ENCODE peak calls at places on chromosomes 5 and 9, in ten cellular contexts. F, M, X, I, A, O, N, E, S and Q are unnamed samples.

GRCh38 chr9:87445646-87446045 is 52.0 kb upstream of the DAPK1 start:
- DNase-seq in F (peak; percentile 43), M (peak; percentile 38), X (no peak), I (no peak), A (peak; percentile 71), O (no peak), N (peak; percentile 10), E (peak; percentile 44), S (peak; percentile 10), Q (no peak)

GRCh38 chr5:159175547-159175946 is 33.8 kb downstream of the RNF145 start:
- DNase-seq in F (peak; percentile 29), M (no peak), X (no peak), I (peak; percentile 58), A (no peak), O (no peak), N (no peak), E (no peak), S (no peak), Q (no peak)

GRCh38 chr9:96067004-96067403 is 191.5 kb downstream of the ERCC6L2 start:
- DNase-seq in F (no peak), M (peak; percentile 42), X (no peak), I (no peak), A (no peak), O (no peak), N (no peak), E (no peak), S (no peak), Q (no peak)

GRCh38 chr5:129459485-129460120 is 495 bp upstream of the ADAMTS19 start:
- DNase-seq in F (peak; percentile 1), M (no peak), X (no peak), I (no peak), A (peak; percentile 69), O (no peak), N (peak; percentile 33), E (no peak), S (peak; percentile 9), Q (no peak)

GRCh38 chr5:95812100-95812472 is 10.4 kb downstream of the GLRX start:
- DNase-seq in F (no peak), M (no peak), X (no peak), I (peak; percentile 64), A (no peak), O (no peak), N (no peak), E (no peak), S (no peak), Q (no peak)

GRCh38 chr5:58505502-58505901 is 14.3 kb downstream of the GAPT start:
- DNase-seq in F (no peak), M (no peak), X (no peak), I (no peak), A (no peak), O (no peak), N (no peak), E (no peak), S (no peak), Q (no peak)

GRCh38 chr9:14326264-14326826 is 12.4 kb upstream of the NFIB start:
- DNase-seq in F (peak; percentile 59), M (no peak), X (no peak), I (peak; percentile 34), A (no peak), O (no peak), N (peak; percentile 76), E (peak; percentile 72), S (no peak), Q (peak; percentile 92)

GRCh38 chr9:38233343-38233742 is 159.2 kb upstream of the ALDH1B1 start:
- DNase-seq in F (peak; percentile 96), M (no peak), X (no peak), I (no peak), A (no peak), O (no peak), N (no peak), E (no peak), S (no peak), Q (no peak)

GRCh38 chr9:19373527-19373926 is 6.5 kb downstream of the RPS6 start:
- DNase-seq in F (no peak), M (no peak), X (no peak), I (no peak), A (no peak), O (no peak), N (no peak), E (no peak), S (no peak), Q (no peak)